ENCODE peak calls at places on chromosomes 1 and 21, in six cellular contexts. O, A, C, T, U and F are unnamed samples.

GRCh38 chr1:156664046-156664948 is 12.9 kb downstream of the NES start:
- DNase-seq in O (no peak), A (no peak), C (no peak), T (no peak), U (no peak), F (no peak)

GRCh38 chr1:31664528-31664927 is 19.9 kb upstream of the PEF1 start:
- DNase-seq in O (no peak), A (no peak), C (no peak), T (no peak), U (no peak), F (no peak)

GRCh38 chr1:17400725-17401341 is 28.8 kb downstream of the PADI6 start:
- DNase-seq in O (no peak), A (no peak), C (no peak), T (no peak), U (no peak), F (no peak)

GRCh38 chr1:46654012-46654411 is 14.2 kb downstream of the ATPAF1 start:
- DNase-seq in O (no peak), A (no peak), C (no peak), T (no peak), U (no peak), F (no peak)

GRCh38 chr1:150109567-150109966 is 40.1 kb upstream of the PLEKHO1 start:
- DNase-seq in O (no peak), A (no peak), C (no peak), T (no peak), U (no peak), F (no peak)

GRCh38 chr1:3062616-3063378 is 6.2 kb upstream of the PRDM16 start:
- DNase-seq in O (peak; percentile 24), A (no peak), C (no peak), T (peak; percentile 52), U (no peak), F (peak; percentile 47)

GRCh38 chr1:32336963-32337675 is 1.1 kb upstream of the MARCKSL1 start:
- DNase-seq in O (peak; percentile 50), A (peak; percentile 65), C (peak; percentile 77), T (no peak), U (no peak), F (no peak)

GRCh38 chr1:227808566-227808965 is 6.9 kb upstream of the PRSS38 start:
- DNase-seq in O (no peak), A (no peak), C (no peak), T (no peak), U (no peak), F (no peak)

GRCh38 chr1:1627261-1627841 is 4.6 kb upstream of the MMP23B start:
- DNase-seq in O (peak; percentile 70), A (no peak), C (no peak), T (no peak), U (no peak), F (peak; percentile 78)

GRCh38 chr1:168260393-168260792 is 20.3 kb upstream of the TBX19 start:
- DNase-seq in O (no peak), A (no peak), C (no peak), T (no peak), U (no peak), F (no peak)

GRCh38 chr1:194081444-194081843 is 895.0 kb upstream of the B3GALT2 start:
- DNase-seq in O (no peak), A (no peak), C (no peak), T (no peak), U (no peak), F (no peak)

GRCh38 chr1:201881617-201882016 is 7.1 kb upstream of the SHISA4 start:
- DNase-seq in O (no peak), A (no peak), C (no peak), T (no peak), U (no peak), F (no peak)

GRCh38 chr1:87154351-87154750 is 174.3 kb upstream of the LMO4 start:
- DNase-seq in O (no peak), A (no peak), C (no peak), T (no peak), U (no peak), F (no peak)

GRCh38 chr1:213993929-213994328 is 6.2 kb downstream of the PROX1 start:
- DNase-seq in O (no peak), A (no peak), C (no peak), T (no peak), U (no peak), F (no peak)
- TF ChIP-seq CTCF in O (no peak), A (no peak), C (no peak), T (no peak), U (no peak), F (no peak)

GRCh38 chr1:230792691-230793462 is 45.7 kb downstream of the CAPN9 start:
- DNase-seq in O (no peak), A (no peak), C (peak; percentile 46), T (no peak), U (no peak), F (no peak)
- TF ChIP-seq CTCF in O (no peak), A (no peak), C (peak; percentile 22), T (no peak), U (no peak), F (no peak)

GRCh38 chr1:153513023-153513422 is 22.8 kb downstream of the S100A6 start:
- DNase-seq in O (no peak), A (no peak), C (no peak), T (no peak), U (no peak), F (no peak)
- TF ChIP-seq CTCF in O (no peak), A (no peak), C (no peak), T (no peak), U (peak; percentile 10), F (peak; percentile 43)

DNA sequence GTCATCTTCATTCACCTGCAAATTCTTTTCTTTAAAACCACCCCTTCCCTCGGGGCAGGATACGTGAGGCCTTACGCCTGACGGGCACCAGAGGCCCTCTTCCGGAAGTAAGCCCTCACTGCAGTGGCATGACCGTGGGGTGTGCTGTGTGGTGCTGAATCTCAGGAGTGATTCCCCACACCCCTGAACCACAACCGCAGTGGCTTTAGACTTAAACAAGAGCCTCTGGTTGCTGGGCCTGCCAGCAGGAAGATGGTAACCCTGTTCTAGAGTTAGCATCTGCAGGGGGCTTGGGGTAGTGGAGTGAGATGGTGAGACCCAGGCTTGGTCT is 12.1 kb downstream of the BSND start:
- DNase-seq in O (no peak), A (no peak), C (no peak), T (no peak), U (no peak), F (peak; percentile 26)
- TF ChIP-seq CTCF in O (no peak), A (no peak), C (no peak), T (no peak), U (no peak), F (no peak)

GRCh38 chr1:33654267-33654832 is 181.9 kb downstream of the ZSCAN20 start:
- DNase-seq in O (no peak), A (no peak), C (peak; percentile 17), T (peak; percentile 40), U (no peak), F (no peak)
- TF ChIP-seq CTCF in O (peak; percentile 19), A (peak; percentile 21), C (peak; percentile 22), T (peak; percentile 23), U (no peak), F (peak; percentile 19)

GRCh38 chr1:234372011-234372757 is 1.1 kb upstream of the COA6 start:
- DNase-seq in O (no peak), A (no peak), C (peak; percentile 3), T (no peak), U (no peak), F (no peak)
- TF ChIP-seq CTCF in O (no peak), A (no peak), C (no peak), T (no peak), U (no peak), F (no peak)

GRCh38 chr1:157695417-157695816 is 5.2 kb downstream of the FCRL3 start:
- DNase-seq in O (no peak), A (no peak), C (no peak), T (no peak), U (no peak), F (no peak)

GRCh38 chr1:157696966-157697628 is 3.5 kb downstream of the FCRL3 start:
- DNase-seq in O (no peak), A (no peak), C (no peak), T (no peak), U (no peak), F (no peak)

DNA sequence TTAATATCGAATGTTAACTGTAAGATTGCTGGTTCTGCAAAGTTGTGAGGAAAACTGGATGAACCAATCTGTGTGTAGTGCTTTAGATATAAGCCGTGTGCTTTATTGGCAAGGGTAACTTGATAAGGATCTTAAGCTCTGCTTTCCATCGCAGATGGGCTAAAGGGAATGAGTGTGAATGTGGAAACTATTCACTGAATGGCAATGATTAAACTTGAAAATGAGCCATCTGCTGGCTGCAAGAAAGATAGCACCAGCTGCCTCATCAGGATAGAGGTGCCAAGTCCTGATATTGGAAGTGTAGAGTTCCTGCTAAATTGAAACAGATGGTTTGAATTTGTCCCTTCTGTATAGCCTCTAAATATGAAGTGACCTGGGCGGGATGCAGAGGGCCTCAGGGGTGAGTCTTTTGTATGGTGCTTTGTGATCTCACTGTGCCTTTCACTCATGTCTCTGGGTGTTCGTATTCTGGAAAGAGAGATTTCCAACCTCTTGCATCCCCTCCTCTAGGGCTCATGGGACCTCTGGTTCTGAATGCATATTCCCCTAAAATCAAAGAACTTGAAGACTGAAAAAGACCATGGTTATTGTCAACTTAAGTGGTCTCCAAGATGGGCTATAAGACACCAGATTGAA is 9.2 kb downstream of the FCRL3 start:
- DNase-seq in O (no peak), A (peak; percentile 21), C (peak; percentile 33), T (no peak), U (no peak), F (no peak)
- TF ChIP-seq CTCF in O (peak; percentile 24), A (peak; percentile 55), C (peak; percentile 54), T (no peak), U (no peak), F (peak; percentile 64)

DNA sequence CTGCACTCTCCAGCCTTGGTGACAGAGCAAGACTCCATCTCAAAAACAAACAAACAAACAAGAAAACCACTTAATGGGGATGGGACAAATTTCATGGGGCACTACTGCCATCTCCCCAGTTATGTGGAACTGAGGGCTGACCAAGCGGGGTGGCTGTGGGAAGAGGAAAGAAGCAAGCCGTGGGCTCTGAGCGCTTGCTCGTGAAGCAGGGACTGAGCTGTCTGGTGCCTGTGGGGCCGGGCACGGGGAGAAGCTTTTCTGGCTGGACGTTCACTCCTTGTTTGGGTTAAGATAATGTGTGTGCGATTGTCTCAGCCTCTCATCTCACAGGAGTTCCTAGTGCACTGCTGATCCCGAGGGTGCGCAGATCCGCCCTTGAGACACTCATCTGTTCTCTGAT is 22.0 kb upstream of the KIF26B start:
- DNase-seq in O (no peak), A (no peak), C (no peak), T (no peak), U (no peak), F (no peak)
- TF ChIP-seq CTCF in O (no peak), A (no peak), C (no peak), T (no peak), U (no peak), F (no peak)

DNA sequence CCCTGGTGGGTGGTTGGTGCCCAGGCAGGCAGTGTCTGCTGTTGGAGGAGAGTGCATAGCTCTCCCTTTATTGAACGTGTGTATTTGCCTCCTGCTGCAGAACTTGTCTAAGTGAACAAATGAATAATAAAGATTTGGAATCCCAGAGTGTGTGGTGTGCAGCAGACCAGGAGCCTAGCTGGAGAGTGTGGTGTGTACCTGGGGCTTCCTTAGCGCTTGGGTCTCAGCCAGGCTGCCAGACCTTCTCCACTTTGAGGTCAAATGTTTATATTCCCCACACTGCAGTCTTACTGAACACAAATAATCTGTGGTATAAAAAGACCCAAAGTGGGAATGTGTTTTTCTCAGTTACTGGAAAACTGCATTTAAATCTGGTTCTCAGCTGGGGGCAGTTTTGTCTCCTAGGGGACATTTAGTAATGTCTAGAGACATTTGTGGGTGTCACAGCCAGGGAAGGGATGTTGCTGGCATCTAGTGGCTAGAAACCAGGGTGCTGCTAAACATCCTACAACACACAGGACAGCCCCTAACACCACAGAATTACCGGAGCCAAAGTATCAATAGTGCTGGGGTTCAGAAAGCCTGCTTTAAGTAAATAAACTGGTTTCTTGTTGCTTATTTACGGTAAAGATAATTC is 23.6 kb downstream of the SLC37A1 start:
- DNase-seq in O (no peak), A (peak; percentile 30), C (no peak), T (peak; percentile 2), U (no peak), F (no peak)
- TF ChIP-seq CTCF in O (no peak), A (no peak), C (peak; percentile 29), T (no peak), U (no peak), F (peak; percentile 45)